ENCODE peak calls at places on chromosomes 2 and 18, in ten cellular contexts. Y, Q, M, I, B, T, A, E, J and P are unnamed samples.

GRCh38 chr2:39158351-39158750 is 37.5 kb upstream of the SOS1 start:
- DNase-seq in A (no peak), M (peak; percentile 0), Y (no peak), Q (no peak), I (no peak), B (no peak), J (no peak), T (no peak), E (no peak), P (no peak)

GRCh38 chr2:222943820-222944219 is 83.0 kb downstream of the ACSL3 start:
- DNase-seq in M (peak; percentile 20), Y (no peak), I (no peak), A (no peak), T (no peak), Q (no peak), E (no peak), J (peak; percentile 41), B (no peak), P (no peak)

GRCh38 chr2:227665189-227665940 is 1.2 kb upstream of the SCYGR5 start:
- DNase-seq in Q (no peak), J (no peak), A (no peak), T (no peak), B (no peak), Y (no peak), I (no peak), M (no peak), E (no peak), P (no peak)

GRCh38 chr2:218908721-218909619 is 28.3 kb downstream of the WNT10A start:
- DNase-seq in T (peak; percentile 96), J (peak; percentile 85), B (peak; percentile 86), Q (peak; percentile 89), A (no peak), M (no peak), E (peak; percentile 87), Y (peak; percentile 94), I (peak; percentile 83), P (no peak)

GRCh38 chr2:30231726-30232026 is 342 bp downstream of the LBH start:
- DNase-seq in J (no peak), E (no peak), Y (no peak), B (no peak), M (no peak), I (no peak), Q (no peak), A (no peak), T (no peak), P (no peak)

GRCh38 chr18:74562080-74562725 is 27.9 kb downstream of the CNDP1 start:
- DNase-seq in M (no peak), Y (no peak), T (no peak), B (no peak), A (no peak), E (no peak), Q (no peak), I (no peak), J (no peak), P (no peak)

GRCh38 chr2:86280191-86280667 is 57.2 kb downstream of the REEP1 start:
- DNase-seq in Y (no peak), A (no peak), M (no peak), T (no peak), J (no peak), E (no peak), Q (no peak), B (no peak), I (no peak), P (no peak)

GRCh38 chr2:99710720-99711612 is 221.1 kb upstream of the REV1 start:
- DNase-seq in M (no peak), B (no peak), I (no peak), J (no peak), Y (no peak), T (no peak), A (no peak), E (no peak), Q (no peak), P (no peak)

GRCh38 chr2:133266075-133266925 is 302.0 kb downstream of the NCKAP5 start:
- DNase-seq in M (no peak), A (no peak), I (no peak), E (peak; percentile 28), J (no peak), Q (peak; percentile 19), Y (peak; percentile 15), B (no peak), T (peak; percentile 63), P (no peak)

GRCh38 chr18:36200354-36200771 is 13.1 kb downstream of the MOCOS start:
- DNase-seq in J (no peak), M (no peak), E (no peak), A (no peak), Q (no peak), I (no peak), Y (no peak), B (no peak), T (no peak), P (no peak)

GRCh38 chr2:166278856-166279255 is 96.9 kb downstream of the SCN9A start:
- DNase-seq in T (no peak), B (no peak), Y (no peak), Q (no peak), E (no peak), M (no peak), A (no peak), J (no peak), I (no peak), P (no peak)

GRCh38 chr2:10920764-10921468 is 9.2 kb downstream of the KCNF1 start:
- DNase-seq in Y (no peak), Q (no peak), J (no peak), T (peak; percentile 48), A (no peak), E (no peak), I (no peak), M (no peak), B (no peak), P (no peak)